ENCODE peak calls at places on chromosome 15, in six cellular contexts. W is MCF 10A, M is prostate gland, J is GM12878, Q is tibial artery, S is right atrium auricular region. D is an unnamed sample.

GRCh38 chr15:25862469-25863066 is 559 bp downstream of the ATP10A start:
- DNase-seq in W (no peak), M (peak), J (no peak), Q (peak), S (no peak), D (peak)

GRCh38 chr15:95843241-95843851 is 487.2 kb upstream of the NR2F2 start:
- DNase-seq in W (no peak), M (no peak), J (no peak), Q (no peak), S (no peak), D (no peak)

GRCh38 chr15:77531191-77532000 is 101.3 kb downstream of the LINGO1 start:
- DNase-seq in W (no peak), M (no peak), J (no peak), Q (peak), S (no peak), D (no peak)

GRCh38 chr15:58241872-58242271 is 103.7 kb downstream of the AQP9 start:
- DNase-seq in W (no peak), M (no peak), J (no peak), Q (no peak), S (no peak), D (no peak)

GRCh38 chr15:89888214-89888804 is 5.5 kb downstream of the AP3S2 start:
- DNase-seq in W (peak), M (peak), J (no peak), Q (no peak), S (no peak), D (no peak)

GRCh38 chr15:100717596-100717995 is 115.2 kb downstream of the ASB7 start:
- DNase-seq in W (no peak), M (no peak), J (no peak), Q (no peak), S (peak), D (no peak)

GRCh38 chr15:27535445-27536129 is 563.5 kb downstream of the OCA2 start:
- DNase-seq in W (no peak), M (peak), J (no peak), Q (no peak), S (no peak), D (no peak)

GRCh38 chr15:91694131-91694828 is 159.2 kb upstream of the SLCO3A1 start:
- DNase-seq in W (no peak), M (no peak), J (no peak), Q (peak), S (peak), D (no peak)

GRCh38 chr15:43194775-43195174 is 9.6 kb downstream of the CCNDBP1 start:
- DNase-seq in W (no peak), M (no peak), J (no peak), Q (no peak), S (no peak), D (no peak)

GRCh38 chr15:101175396-101175795 is 76.5 kb downstream of the CHSY1 start:
- DNase-seq in W (no peak), M (no peak), J (no peak), Q (no peak), S (no peak), D (no peak)

GRCh38 chr15:55694652-55695150 is 48.3 kb downstream of the PRTG start:
- DNase-seq in W (no peak), M (peak), J (peak), Q (no peak), S (no peak), D (no peak)

GRCh38 chr15:74642724-74643367 is 27.2 kb downstream of the CLK3 start:
- DNase-seq in W (no peak), M (peak), J (no peak), Q (no peak), S (no peak), D (no peak)

GRCh38 chr15:25469377-25469776 is 30.6 kb upstream of the UBE3A start:
- DNase-seq in W (peak), M (no peak), J (no peak), Q (no peak), S (no peak), D (no peak)

GRCh38 chr15:90184786-90185704 is 16.1 kb upstream of the SEMA4B start:
- DNase-seq in W (peak), M (peak), J (no peak), Q (peak), S (no peak), D (peak)

GRCh38 chr15:33021806-33022389 is 172.6 kb downstream of the FMN1 start:
- DNase-seq in W (peak), M (peak), J (no peak), Q (no peak), S (no peak), D (no peak)

GRCh38 chr15:35486296-35486695 is 59.7 kb downstream of the DPH6 start:
- DNase-seq in W (no peak), M (no peak), J (no peak), Q (no peak), S (no peak), D (no peak)

GRCh38 chr15:78060232-78060631 is 17.3 kb downstream of the TBC1D2B start:
- DNase-seq in W (no peak), M (no peak), J (no peak), Q (peak), S (no peak), D (no peak)

GRCh38 chr15:52183562-52184173 is 7.5 kb downstream of the GNB5 start:
- DNase-seq in W (peak), M (no peak), J (no peak), Q (no peak), S (no peak), D (no peak)

GRCh38 chr15:39770748-39771689 is 11.6 kb downstream of the FSIP1 start:
- DNase-seq in W (no peak), M (no peak), J (no peak), Q (no peak), S (no peak), D (no peak)

GRCh38 chr15:76303909-76304308 is 7.4 kb downstream of the ETFA start:
- DNase-seq in W (no peak), M (no peak), J (no peak), Q (no peak), S (no peak), D (no peak)

GRCh38 chr15:34855893-34856292 is 60.5 kb upstream of the ACTC1 start:
- DNase-seq in W (peak), M (no peak), J (no peak), Q (peak), S (no peak), D (no peak)

GRCh38 chr15:75732809-75733451 is 20.3 kb upstream of the CSPG4 start:
- DNase-seq in W (peak), M (peak), J (no peak), Q (peak), S (peak), D (no peak)

GRCh38 chr15:33543957-33544356 is 233.2 kb downstream of the RYR3 start:
- DNase-seq in W (no peak), M (no peak), J (no peak), Q (no peak), S (no peak), D (no peak)

GRCh38 chr15:83378921-83379561 is 68.1 kb upstream of the SH3GL3 start:
- DNase-seq in W (peak), M (no peak), J (no peak), Q (no peak), S (no peak), D (no peak)

GRCh38 chr15:83379574-83379973 is 67.6 kb upstream of the SH3GL3 start:
- DNase-seq in W (peak), M (no peak), J (no peak), Q (no peak), S (no peak), D (no peak)

GRCh38 chr15:83380026-83380425 is 67.1 kb upstream of the SH3GL3 start:
- DNase-seq in W (peak), M (no peak), J (no peak), Q (no peak), S (no peak), D (no peak)

DNA sequence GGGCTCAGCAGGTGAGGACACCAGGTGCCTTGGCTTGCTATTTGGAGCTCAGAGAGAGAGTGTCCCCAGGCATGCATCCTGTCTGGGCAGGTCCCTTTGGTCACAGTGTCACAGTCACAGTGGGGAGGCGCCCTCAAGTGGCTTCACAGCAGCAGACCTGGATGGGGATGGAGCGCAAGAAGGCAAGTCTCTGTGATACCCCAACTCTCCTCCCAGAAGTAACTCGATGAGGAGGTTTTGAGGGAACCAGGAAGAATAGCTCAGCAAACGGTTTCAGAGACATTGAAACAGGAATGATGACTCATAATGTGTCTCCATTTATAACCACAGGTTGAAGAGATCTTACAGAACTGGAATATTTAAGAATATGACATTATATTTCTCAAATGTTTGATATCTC is 66.5 kb upstream of the SH3GL3 start:
- DNase-seq in W (peak), M (peak), J (peak), Q (no peak), S (no peak), D (peak)
- TF ChIP-seq CTCF in W (peak), M (peak), J (peak), Q (no peak), S (peak), D (no peak)

GRCh38 chr15:61155741-61156700 is 73.1 kb downstream of the RORA start:
- DNase-seq in W (peak), M (no peak), J (no peak), Q (peak), S (no peak), D (no peak)
- TF ChIP-seq CTCF in W (no peak), M (no peak), J (no peak), Q (no peak), S (no peak), D (no peak)

GRCh38 chr15:40952901-40953712 is at the start of gene CHAC1:
- DNase-seq in W (peak), M (peak), J (peak), Q (peak), S (peak), D (peak)
- TF ChIP-seq CTCF in W (no peak), M (no peak), J (no peak), Q (no peak), S (no peak), D (no peak)

GRCh38 chr15:69380726-69381105 is 33.4 kb upstream of the KIF23 start:
- DNase-seq in W (no peak), M (no peak), J (no peak), Q (peak), S (no peak), D (no peak)

GRCh38 chr15:69375151-69375790 is 38.9 kb upstream of the KIF23 start:
- DNase-seq in W (no peak), M (no peak), J (no peak), Q (peak), S (no peak), D (no peak)

GRCh38 chr15:69377137-69377536 is 37.0 kb upstream of the KIF23 start:
- DNase-seq in W (no peak), M (no peak), J (no peak), Q (no peak), S (no peak), D (no peak)

GRCh38 chr15:69384626-69385025 is 29.5 kb upstream of the KIF23 start:
- DNase-seq in W (no peak), M (no peak), J (no peak), Q (peak), S (no peak), D (no peak)

DNA sequence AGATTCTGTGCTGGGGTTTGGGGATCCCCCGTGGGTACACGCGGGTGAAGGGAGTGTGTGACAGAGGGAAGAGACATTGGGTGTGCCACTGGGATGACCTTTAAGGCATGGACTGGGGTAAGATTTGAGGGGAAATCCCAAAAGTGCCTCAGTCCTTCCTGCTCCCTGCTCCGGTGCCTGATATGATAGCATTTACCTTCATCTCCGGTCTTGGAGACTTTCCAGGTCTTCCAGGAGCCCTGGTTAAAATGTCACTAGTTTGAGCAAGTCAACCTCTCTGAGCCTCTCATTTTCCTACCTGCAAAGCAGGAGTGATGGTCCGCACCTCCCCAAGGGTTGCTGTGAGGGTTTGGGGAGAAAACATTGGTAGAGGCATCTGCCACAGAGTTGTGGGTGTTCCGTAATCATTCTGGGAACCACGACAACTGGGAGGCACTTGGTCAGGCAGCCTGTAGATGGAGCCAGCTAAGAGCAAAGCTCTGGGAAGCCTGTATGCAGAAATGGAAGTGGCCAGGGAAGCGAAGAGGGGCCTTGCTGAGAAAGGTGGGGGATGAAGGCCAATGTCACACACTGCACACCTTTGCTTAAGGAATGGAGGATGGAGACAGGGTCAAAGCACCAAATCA is 33.9 kb upstream of the KIF23 start:
- DNase-seq in W (peak), M (no peak), J (no peak), Q (peak), S (no peak), D (no peak)
- TF ChIP-seq CTCF in W (no peak), M (no peak), J (no peak), Q (no peak), S (no peak), D (no peak)

DNA sequence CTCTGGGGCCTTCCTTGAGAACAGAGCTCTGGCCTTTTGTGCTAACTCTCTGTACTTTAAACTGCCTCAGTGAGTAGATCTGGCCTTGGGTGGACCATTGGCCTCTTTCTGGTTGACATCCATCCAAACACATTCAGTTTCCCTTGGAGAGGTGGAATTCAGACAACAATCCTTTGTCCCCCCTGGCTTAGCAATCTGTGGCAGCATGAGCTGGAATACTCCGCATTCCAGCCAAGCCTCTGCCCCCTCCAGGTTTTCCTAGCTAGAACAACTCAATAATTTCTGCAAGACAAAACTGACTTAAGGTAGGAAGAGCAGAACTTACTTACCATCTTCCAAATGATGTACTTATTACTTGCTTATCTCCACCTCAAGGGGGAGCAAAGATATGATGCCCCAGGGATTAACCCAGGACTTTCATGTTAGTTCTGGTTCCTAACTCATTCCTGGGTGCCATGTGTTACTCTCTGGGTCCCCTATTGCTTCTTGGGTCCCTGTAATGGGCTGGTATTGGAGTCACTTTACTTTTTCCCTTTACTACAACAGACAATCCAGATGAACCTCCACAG is 21.8 kb upstream of the IL16 start:
- DNase-seq in W (no peak), M (no peak), J (no peak), Q (no peak), S (no peak), D (no peak)
- TF ChIP-seq CTCF in W (no peak), M (no peak), J (no peak), Q (no peak), S (no peak), D (no peak)

GRCh38 chr15:59762558-59762957 is 73.4 kb upstream of the BNIP2 start:
- DNase-seq in W (peak), M (no peak), J (no peak), Q (no peak), S (no peak), D (no peak)

GRCh38 chr15:59764775-59765174 is 75.7 kb upstream of the BNIP2 start:
- DNase-seq in W (peak), M (no peak), J (no peak), Q (no peak), S (no peak), D (no peak)
- TF ChIP-seq CTCF in W (no peak), M (no peak), J (no peak), Q (no peak), S (no peak), D (no peak)

GRCh38 chr15:85579957-85580694 is 199.7 kb downstream of the AKAP13 start:
- DNase-seq in W (no peak), M (no peak), J (no peak), Q (no peak), S (peak), D (no peak)
- TF ChIP-seq CTCF in W (no peak), M (no peak), J (no peak), Q (no peak), S (peak), D (no peak)

GRCh38 chr15:93190238-93190637 is 101.2 kb upstream of the RGMA start:
- DNase-seq in W (no peak), M (no peak), J (no peak), Q (no peak), S (no peak), D (no peak)
- TF ChIP-seq CTCF in W (no peak), M (no peak), J (no peak), Q (no peak), S (no peak), D (no peak)

DNA sequence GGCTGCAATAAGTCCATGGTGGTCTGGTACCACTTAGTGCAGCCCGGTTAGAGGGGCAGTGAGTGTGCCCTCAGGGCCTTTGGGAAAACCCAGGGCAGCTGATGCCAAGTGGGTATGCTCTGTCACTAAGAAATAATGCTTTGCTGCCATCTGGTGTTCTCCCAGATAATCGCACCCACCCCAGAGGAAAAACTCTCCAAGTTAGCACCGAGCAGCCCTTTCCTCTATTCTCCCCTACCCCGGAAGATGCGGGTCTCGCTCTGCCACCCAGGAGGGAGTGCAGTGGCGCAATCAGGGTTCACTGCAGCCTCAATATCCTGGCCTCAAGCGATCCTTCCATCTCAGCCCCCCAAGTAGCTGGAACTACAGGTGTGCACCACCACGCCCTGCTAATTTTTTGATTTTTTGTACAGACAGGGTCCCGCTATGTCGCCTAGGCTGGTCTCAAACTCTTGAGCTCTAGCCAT is 21.3 kb upstream of the DAPK2 start:
- DNase-seq in W (peak), M (peak), J (peak), Q (peak), S (no peak), D (peak)
- TF ChIP-seq CTCF in W (peak), M (peak), J (peak), Q (peak), S (peak), D (peak)

DNA sequence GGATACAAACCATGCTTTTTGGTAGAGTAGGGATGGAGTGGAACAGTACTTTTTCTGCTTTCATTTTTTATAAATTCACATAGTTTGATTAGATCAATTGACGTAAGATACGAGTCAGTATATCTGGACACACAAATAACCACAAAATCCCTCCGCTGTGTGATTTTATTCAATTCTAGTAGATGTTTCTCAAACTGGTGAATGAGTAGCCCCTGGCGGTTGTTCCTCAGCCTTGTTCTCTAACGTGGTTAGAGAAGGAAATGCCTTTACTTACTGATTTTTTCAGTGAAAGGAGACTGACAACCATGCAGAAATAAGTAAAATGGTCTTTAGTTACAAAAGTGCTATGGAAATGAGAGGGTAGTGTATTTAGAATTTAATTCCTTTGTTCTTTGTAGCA is 161.0 kb downstream of the TCF12 start:
- DNase-seq in W (no peak), M (no peak), J (no peak), Q (no peak), S (no peak), D (no peak)
- TF ChIP-seq CTCF in W (no peak), M (no peak), J (no peak), Q (no peak), S (no peak), D (no peak)